ENCODE peak calls at places on chromosomes 7 and 10, in ten cellular contexts. One of them, this sample, is unnamed.
A peak's percentile ranks its signal among the peaks of the same experiment; 100 is the strongest.

GRCh38 chr10:12849351-12850181 is 151.9 kb downstream of the CCDC3 start:
- DNase-seq in dermis blood vessel endothelial cell: peak; percentile 82
- DNase-seq in stimulated activated CD4-positive, alpha-beta T cell treated with anti-CD3 and anti-CD28 coated beads, Interleukin-1b, Interleukin-23, amount 100 ng/mL, for 4 hours: no peak
- DNase-seq in activated CD4-positive, CD25-positive, alpha-beta regulatory T cell: no peak
- DNase-seq in endothelial cell of umbilical vein: peak; percentile 88
- DNase-seq in IMR-90: no peak
- DNase-seq in GM10248: no peak
- DNase-seq in EL: no peak
- DNase-seq in neural progenitor cell: no peak
- DNase-seq in ELR: no peak
- DNase-seq in this sample: peak; percentile 52

GRCh38 chr7:136923111-136923510 is 54.7 kb downstream of the CHRM2 start:
- DNase-seq in GM10248: no peak
- DNase-seq in dermis blood vessel endothelial cell: no peak
- DNase-seq in ELR: peak; percentile 54
- DNase-seq in stimulated activated CD4-positive, alpha-beta T cell treated with anti-CD3 and anti-CD28 coated beads, Interleukin-1b, Interleukin-23, amount 100 ng/mL, for 4 hours: no peak
- DNase-seq in neural progenitor cell: no peak
- DNase-seq in EL: peak; percentile 82
- DNase-seq in IMR-90: peak; percentile 77
- DNase-seq in activated CD4-positive, CD25-positive, alpha-beta regulatory T cell: no peak
- DNase-seq in endothelial cell of umbilical vein: no peak
- DNase-seq in this sample: no peak

GRCh38 chr10:34719746-34720145 is 95.3 kb downstream of the PARD3 start:
- DNase-seq in stimulated activated CD4-positive, alpha-beta T cell treated with anti-CD3 and anti-CD28 coated beads, Interleukin-1b, Interleukin-23, amount 100 ng/mL, for 4 hours: no peak
- DNase-seq in EL: no peak
- DNase-seq in ELR: no peak
- DNase-seq in neural progenitor cell: no peak
- DNase-seq in GM10248: no peak
- DNase-seq in activated CD4-positive, CD25-positive, alpha-beta regulatory T cell: no peak
- DNase-seq in dermis blood vessel endothelial cell: no peak
- DNase-seq in endothelial cell of umbilical vein: no peak
- DNase-seq in IMR-90: no peak
- DNase-seq in this sample: no peak

GRCh38 chr7:42479452-42480303 is 242.7 kb upstream of the GLI3 start:
- DNase-seq in dermis blood vessel endothelial cell: no peak
- DNase-seq in ELR: no peak
- DNase-seq in activated CD4-positive, CD25-positive, alpha-beta regulatory T cell: no peak
- DNase-seq in EL: no peak
- DNase-seq in GM10248: no peak
- DNase-seq in IMR-90: no peak
- DNase-seq in neural progenitor cell: no peak
- DNase-seq in endothelial cell of umbilical vein: no peak
- DNase-seq in stimulated activated CD4-positive, alpha-beta T cell treated with anti-CD3 and anti-CD28 coated beads, Interleukin-1b, Interleukin-23, amount 100 ng/mL, for 4 hours: no peak
- DNase-seq in this sample: no peak

GRCh38 chr7:132347129-132347528 is 229.1 kb downstream of the PLXNA4 start:
- DNase-seq in dermis blood vessel endothelial cell: no peak
- DNase-seq in endothelial cell of umbilical vein: no peak
- DNase-seq in neural progenitor cell: no peak
- DNase-seq in stimulated activated CD4-positive, alpha-beta T cell treated with anti-CD3 and anti-CD28 coated beads, Interleukin-1b, Interleukin-23, amount 100 ng/mL, for 4 hours: no peak
- DNase-seq in GM10248: no peak
- DNase-seq in EL: no peak
- DNase-seq in activated CD4-positive, CD25-positive, alpha-beta regulatory T cell: no peak
- DNase-seq in ELR: no peak
- DNase-seq in IMR-90: no peak
- DNase-seq in this sample: no peak

GRCh38 chr7:28613262-28613661 is 200.9 kb downstream of the CREB5 start:
- DNase-seq in ELR: no peak
- DNase-seq in GM10248: no peak
- DNase-seq in activated CD4-positive, CD25-positive, alpha-beta regulatory T cell: no peak
- DNase-seq in neural progenitor cell: no peak
- DNase-seq in stimulated activated CD4-positive, alpha-beta T cell treated with anti-CD3 and anti-CD28 coated beads, Interleukin-1b, Interleukin-23, amount 100 ng/mL, for 4 hours: no peak
- DNase-seq in EL: no peak
- DNase-seq in dermis blood vessel endothelial cell: no peak
- DNase-seq in IMR-90: no peak
- DNase-seq in endothelial cell of umbilical vein: no peak
- DNase-seq in this sample: no peak

GRCh38 chr10:110091830-110092229 is 84.0 kb downstream of the ADD3 start:
- DNase-seq in ELR: peak; percentile 14
- DNase-seq in endothelial cell of umbilical vein: no peak
- DNase-seq in IMR-90: no peak
- DNase-seq in EL: no peak
- DNase-seq in activated CD4-positive, CD25-positive, alpha-beta regulatory T cell: no peak
- DNase-seq in GM10248: no peak
- DNase-seq in stimulated activated CD4-positive, alpha-beta T cell treated with anti-CD3 and anti-CD28 coated beads, Interleukin-1b, Interleukin-23, amount 100 ng/mL, for 4 hours: no peak
- DNase-seq in neural progenitor cell: no peak
- DNase-seq in dermis blood vessel endothelial cell: no peak
- DNase-seq in this sample: no peak

GRCh38 chr10:29735628-29736324 is 101.0 kb upstream of the SVIL start:
- DNase-seq in dermis blood vessel endothelial cell: peak; percentile 90
- DNase-seq in endothelial cell of umbilical vein: peak; percentile 89
- DNase-seq in activated CD4-positive, CD25-positive, alpha-beta regulatory T cell: peak; percentile 56
- DNase-seq in neural progenitor cell: peak; percentile 86
- DNase-seq in IMR-90: peak; percentile 67
- DNase-seq in stimulated activated CD4-positive, alpha-beta T cell treated with anti-CD3 and anti-CD28 coated beads, Interleukin-1b, Interleukin-23, amount 100 ng/mL, for 4 hours: peak; percentile 82
- DNase-seq in EL: peak; percentile 59
- DNase-seq in GM10248: peak; percentile 86
- DNase-seq in ELR: peak; percentile 72
- DNase-seq in this sample: peak; percentile 97

GRCh38 chr10:53843691-53844362 is 957.2 kb downstream of the PCDH15 start:
- DNase-seq in IMR-90: no peak
- DNase-seq in activated CD4-positive, CD25-positive, alpha-beta regulatory T cell: no peak
- DNase-seq in ELR: no peak
- DNase-seq in GM10248: no peak
- DNase-seq in neural progenitor cell: no peak
- DNase-seq in endothelial cell of umbilical vein: peak; percentile 42
- DNase-seq in dermis blood vessel endothelial cell: no peak
- DNase-seq in stimulated activated CD4-positive, alpha-beta T cell treated with anti-CD3 and anti-CD28 coated beads, Interleukin-1b, Interleukin-23, amount 100 ng/mL, for 4 hours: no peak
- DNase-seq in EL: no peak
- DNase-seq in this sample: no peak

GRCh38 chr10:70052462-70053211 is at the start of gene MACROH2A2:
- DNase-seq in ELR: peak; percentile 42
- DNase-seq in IMR-90: peak; percentile 66
- DNase-seq in activated CD4-positive, CD25-positive, alpha-beta regulatory T cell: no peak
- DNase-seq in GM10248: no peak
- DNase-seq in neural progenitor cell: peak; percentile 89
- DNase-seq in EL: peak; percentile 70
- DNase-seq in stimulated activated CD4-positive, alpha-beta T cell treated with anti-CD3 and anti-CD28 coated beads, Interleukin-1b, Interleukin-23, amount 100 ng/mL, for 4 hours: no peak
- DNase-seq in dermis blood vessel endothelial cell: peak; percentile 18
- DNase-seq in endothelial cell of umbilical vein: peak; percentile 12
- DNase-seq in this sample: peak; percentile 89

GRCh38 chr7:66307591-66308215 is 102.6 kb downstream of the TPST1 start:
- DNase-seq in endothelial cell of umbilical vein: peak; percentile 96
- DNase-seq in stimulated activated CD4-positive, alpha-beta T cell treated with anti-CD3 and anti-CD28 coated beads, Interleukin-1b, Interleukin-23, amount 100 ng/mL, for 4 hours: no peak
- DNase-seq in IMR-90: peak; percentile 83
- DNase-seq in activated CD4-positive, CD25-positive, alpha-beta regulatory T cell: no peak
- DNase-seq in GM10248: no peak
- DNase-seq in EL: peak; percentile 35
- DNase-seq in dermis blood vessel endothelial cell: peak; percentile 93
- DNase-seq in neural progenitor cell: no peak
- DNase-seq in ELR: peak; percentile 48
- DNase-seq in this sample: no peak

GRCh38 chr7:71716741-71717140 is 584.8 kb downstream of the GALNT17 start:
- DNase-seq in stimulated activated CD4-positive, alpha-beta T cell treated with anti-CD3 and anti-CD28 coated beads, Interleukin-1b, Interleukin-23, amount 100 ng/mL, for 4 hours: no peak
- DNase-seq in endothelial cell of umbilical vein: no peak
- DNase-seq in IMR-90: no peak
- DNase-seq in GM10248: no peak
- DNase-seq in ELR: no peak
- DNase-seq in EL: no peak
- DNase-seq in neural progenitor cell: peak; percentile 26
- DNase-seq in dermis blood vessel endothelial cell: no peak
- DNase-seq in activated CD4-positive, CD25-positive, alpha-beta regulatory T cell: no peak
- DNase-seq in this sample: no peak

GRCh38 chr7:149776305-149776704 is 2.9 kb upstream of the ZNF467 start:
- DNase-seq in GM10248: no peak
- DNase-seq in stimulated activated CD4-positive, alpha-beta T cell treated with anti-CD3 and anti-CD28 coated beads, Interleukin-1b, Interleukin-23, amount 100 ng/mL, for 4 hours: no peak
- DNase-seq in dermis blood vessel endothelial cell: peak; percentile 60
- DNase-seq in neural progenitor cell: no peak
- DNase-seq in IMR-90: peak; percentile 15
- DNase-seq in activated CD4-positive, CD25-positive, alpha-beta regulatory T cell: no peak
- DNase-seq in ELR: peak; percentile 53
- DNase-seq in endothelial cell of umbilical vein: peak; percentile 55
- DNase-seq in EL: peak; percentile 48
- DNase-seq in this sample: peak; percentile 86

GRCh38 chr10:63515002-63515763 is 6.0 kb upstream of the REEP3 start:
- DNase-seq in neural progenitor cell: peak; percentile 37
- DNase-seq in activated CD4-positive, CD25-positive, alpha-beta regulatory T cell: no peak
- DNase-seq in dermis blood vessel endothelial cell: peak; percentile 68
- DNase-seq in stimulated activated CD4-positive, alpha-beta T cell treated with anti-CD3 and anti-CD28 coated beads, Interleukin-1b, Interleukin-23, amount 100 ng/mL, for 4 hours: no peak
- DNase-seq in GM10248: no peak
- DNase-seq in EL: peak; percentile 85
- DNase-seq in endothelial cell of umbilical vein: peak; percentile 49
- DNase-seq in IMR-90: peak; percentile 33
- DNase-seq in ELR: peak; percentile 79
- DNase-seq in this sample: no peak

GRCh38 chr10:3468919-3469638 is 296.5 kb upstream of the PITRM1 start:
- DNase-seq in GM10248: no peak
- DNase-seq in activated CD4-positive, CD25-positive, alpha-beta regulatory T cell: no peak
- DNase-seq in ELR: peak; percentile 93
- DNase-seq in neural progenitor cell: peak; percentile 27
- DNase-seq in stimulated activated CD4-positive, alpha-beta T cell treated with anti-CD3 and anti-CD28 coated beads, Interleukin-1b, Interleukin-23, amount 100 ng/mL, for 4 hours: no peak
- DNase-seq in EL: peak; percentile 88
- DNase-seq in IMR-90: peak; percentile 96
- DNase-seq in dermis blood vessel endothelial cell: peak; percentile 80
- DNase-seq in endothelial cell of umbilical vein: peak; percentile 75
- DNase-seq in this sample: no peak

GRCh38 chr7:157302314-157302711 is 34.5 kb upstream of the DNAJB6 start:
- DNase-seq in ELR: peak; percentile 93
- DNase-seq in EL: peak; percentile 74
- DNase-seq in GM10248: peak; percentile 71
- DNase-seq in stimulated activated CD4-positive, alpha-beta T cell treated with anti-CD3 and anti-CD28 coated beads, Interleukin-1b, Interleukin-23, amount 100 ng/mL, for 4 hours: peak; percentile 71
- DNase-seq in dermis blood vessel endothelial cell: peak; percentile 57
- DNase-seq in IMR-90: peak; percentile 33
- DNase-seq in endothelial cell of umbilical vein: no peak
- DNase-seq in activated CD4-positive, CD25-positive, alpha-beta regulatory T cell: peak; percentile 74
- DNase-seq in neural progenitor cell: no peak
- DNase-seq in this sample: peak; percentile 49

GRCh38 chr7:105429746-105430612 is 41.3 kb upstream of the SRPK2 start:
- DNase-seq in endothelial cell of umbilical vein: peak; percentile 83
- DNase-seq in GM10248: peak; percentile 52
- DNase-seq in dermis blood vessel endothelial cell: peak; percentile 80
- DNase-seq in activated CD4-positive, CD25-positive, alpha-beta regulatory T cell: peak; percentile 36
- DNase-seq in stimulated activated CD4-positive, alpha-beta T cell treated with anti-CD3 and anti-CD28 coated beads, Interleukin-1b, Interleukin-23, amount 100 ng/mL, for 4 hours: peak; percentile 9
- DNase-seq in IMR-90: peak; percentile 47
- DNase-seq in EL: peak; percentile 51
- DNase-seq in ELR: peak; percentile 59
- DNase-seq in neural progenitor cell: peak; percentile 36
- DNase-seq in this sample: peak; percentile 55

GRCh38 chr10:133134411-133135115 is 25.5 kb upstream of the KNDC1 start:
- DNase-seq in neural progenitor cell: no peak
- DNase-seq in ELR: no peak
- DNase-seq in endothelial cell of umbilical vein: no peak
- DNase-seq in dermis blood vessel endothelial cell: no peak
- DNase-seq in stimulated activated CD4-positive, alpha-beta T cell treated with anti-CD3 and anti-CD28 coated beads, Interleukin-1b, Interleukin-23, amount 100 ng/mL, for 4 hours: no peak
- DNase-seq in EL: no peak
- DNase-seq in IMR-90: no peak
- DNase-seq in activated CD4-positive, CD25-positive, alpha-beta regulatory T cell: no peak
- DNase-seq in GM10248: no peak
- DNase-seq in this sample: peak; percentile 29

GRCh38 chr7:1062296-1063294 is 18.2 kb downstream of the GPR146 start:
- DNase-seq in EL: no peak
- DNase-seq in IMR-90: no peak
- DNase-seq in neural progenitor cell: no peak
- DNase-seq in stimulated activated CD4-positive, alpha-beta T cell treated with anti-CD3 and anti-CD28 coated beads, Interleukin-1b, Interleukin-23, amount 100 ng/mL, for 4 hours: no peak
- DNase-seq in dermis blood vessel endothelial cell: no peak
- DNase-seq in ELR: no peak
- DNase-seq in GM10248: peak; percentile 89
- DNase-seq in endothelial cell of umbilical vein: no peak
- DNase-seq in activated CD4-positive, CD25-positive, alpha-beta regulatory T cell: no peak
- DNase-seq in this sample: no peak

GRCh38 chr7:51589111-51589510 is 272.5 kb upstream of the COBL start:
- DNase-seq in ELR: no peak
- DNase-seq in stimulated activated CD4-positive, alpha-beta T cell treated with anti-CD3 and anti-CD28 coated beads, Interleukin-1b, Interleukin-23, amount 100 ng/mL, for 4 hours: no peak
- DNase-seq in neural progenitor cell: no peak
- DNase-seq in activated CD4-positive, CD25-positive, alpha-beta regulatory T cell: no peak
- DNase-seq in IMR-90: no peak
- DNase-seq in GM10248: no peak
- DNase-seq in EL: no peak
- DNase-seq in endothelial cell of umbilical vein: no peak
- DNase-seq in dermis blood vessel endothelial cell: no peak
- DNase-seq in this sample: no peak

GRCh38 chr7:142959202-142959601 is 3.0 kb downstream of the KEL start:
- DNase-seq in ELR: no peak
- DNase-seq in endothelial cell of umbilical vein: no peak
- DNase-seq in IMR-90: no peak
- DNase-seq in stimulated activated CD4-positive, alpha-beta T cell treated with anti-CD3 and anti-CD28 coated beads, Interleukin-1b, Interleukin-23, amount 100 ng/mL, for 4 hours: no peak
- DNase-seq in dermis blood vessel endothelial cell: no peak
- DNase-seq in activated CD4-positive, CD25-positive, alpha-beta regulatory T cell: no peak
- DNase-seq in EL: no peak
- DNase-seq in GM10248: no peak
- DNase-seq in neural progenitor cell: no peak
- DNase-seq in this sample: no peak

GRCh38 chr7:55534262-55534915 is 37.9 kb downstream of the VOPP1 start:
- DNase-seq in ELR: peak; percentile 87
- DNase-seq in GM10248: peak; percentile 86
- DNase-seq in endothelial cell of umbilical vein: no peak
- DNase-seq in neural progenitor cell: no peak
- DNase-seq in stimulated activated CD4-positive, alpha-beta T cell treated with anti-CD3 and anti-CD28 coated beads, Interleukin-1b, Interleukin-23, amount 100 ng/mL, for 4 hours: peak; percentile 32
- DNase-seq in EL: peak; percentile 88
- DNase-seq in dermis blood vessel endothelial cell: peak; percentile 26
- DNase-seq in IMR-90: peak; percentile 81
- DNase-seq in activated CD4-positive, CD25-positive, alpha-beta regulatory T cell: peak; percentile 23
- DNase-seq in this sample: no peak

GRCh38 chr7:105776068-105776790 is 100.2 kb downstream of the ATXN7L1 start:
- DNase-seq in dermis blood vessel endothelial cell: peak; percentile 58
- DNase-seq in EL: peak; percentile 100
- DNase-seq in IMR-90: peak; percentile 100
- DNase-seq in neural progenitor cell: peak; percentile 51
- DNase-seq in stimulated activated CD4-positive, alpha-beta T cell treated with anti-CD3 and anti-CD28 coated beads, Interleukin-1b, Interleukin-23, amount 100 ng/mL, for 4 hours: no peak
- DNase-seq in endothelial cell of umbilical vein: peak; percentile 47
- DNase-seq in activated CD4-positive, CD25-positive, alpha-beta regulatory T cell: no peak
- DNase-seq in ELR: peak; percentile 99
- DNase-seq in GM10248: no peak
- DNase-seq in this sample: no peak

GRCh38 chr10:31816318-31816717 is 112.3 kb downstream of the ARHGAP12 start:
- DNase-seq in activated CD4-positive, CD25-positive, alpha-beta regulatory T cell: no peak
- DNase-seq in stimulated activated CD4-positive, alpha-beta T cell treated with anti-CD3 and anti-CD28 coated beads, Interleukin-1b, Interleukin-23, amount 100 ng/mL, for 4 hours: no peak
- DNase-seq in EL: peak; percentile 72
- DNase-seq in endothelial cell of umbilical vein: no peak
- DNase-seq in GM10248: no peak
- DNase-seq in neural progenitor cell: no peak
- DNase-seq in IMR-90: peak; percentile 72
- DNase-seq in dermis blood vessel endothelial cell: no peak
- DNase-seq in ELR: peak; percentile 18
- DNase-seq in this sample: no peak

GRCh38 chr10:61606971-61607907 is 55.5 kb upstream of the CABCOCO1 start:
- DNase-seq in stimulated activated CD4-positive, alpha-beta T cell treated with anti-CD3 and anti-CD28 coated beads, Interleukin-1b, Interleukin-23, amount 100 ng/mL, for 4 hours: no peak
- DNase-seq in dermis blood vessel endothelial cell: peak; percentile 49
- DNase-seq in neural progenitor cell: no peak
- DNase-seq in endothelial cell of umbilical vein: peak; percentile 19
- DNase-seq in EL: no peak
- DNase-seq in GM10248: no peak
- DNase-seq in IMR-90: no peak
- DNase-seq in ELR: peak; percentile 55
- DNase-seq in activated CD4-positive, CD25-positive, alpha-beta regulatory T cell: no peak
- DNase-seq in this sample: no peak

GRCh38 chr10:43395571-43396060 is 13.4 kb downstream of the HNRNPF start:
- DNase-seq in EL: peak; percentile 38
- DNase-seq in neural progenitor cell: no peak
- DNase-seq in stimulated activated CD4-positive, alpha-beta T cell treated with anti-CD3 and anti-CD28 coated beads, Interleukin-1b, Interleukin-23, amount 100 ng/mL, for 4 hours: no peak
- DNase-seq in dermis blood vessel endothelial cell: peak; percentile 56
- DNase-seq in activated CD4-positive, CD25-positive, alpha-beta regulatory T cell: no peak
- DNase-seq in endothelial cell of umbilical vein: peak; percentile 33
- DNase-seq in ELR: peak; percentile 54
- DNase-seq in IMR-90: peak; percentile 28
- DNase-seq in GM10248: no peak
- DNase-seq in this sample: peak; percentile 58

This sample was measured in SK-N-SH.